ENCODE peak calls at places on chromosomes 16 and 17, in five cellular contexts. L is heart left ventricle, T is stomach, P is left ventricle myocardium inferior, Q is adrenal gland. E is an unnamed sample. For H3K4me1, the result is how much of the 10 kb centered on the place peaks cover.

GRCh38 chr16:85735225-85735722 is 15.6 kb downstream of the C16orf74 start:
- DNase-seq in L (no peak), T (peak), P (no peak), Q (no peak), E (peak)

GRCh38 chr17:19331553-19332245 is 30.8 kb downstream of the B9D1 start:
- DNase-seq in L (no peak), T (peak), P (no peak), Q (no peak), E (no peak)

GRCh38 chr16:10868562-10869469 is 8.2 kb upstream of the CIITA start:
- DNase-seq in L (peak), T (no peak), P (peak), Q (no peak), E (peak)

GRCh38 chr16:14050297-14051027 is 20.7 kb upstream of the MRTFB start:
- DNase-seq in L (no peak), T (no peak), P (no peak), Q (no peak), E (no peak)

GRCh38 chr17:80644588-80644987 is 100.0 kb downstream of the RPTOR start:
- DNase-seq in L (no peak), T (no peak), P (no peak), Q (no peak), E (no peak)

GRCh38 chr17:46982577-46982976 is 3.5 kb upstream of the RPRML start:
- DNase-seq in L (no peak), T (no peak), P (no peak), Q (no peak), E (no peak)

GRCh38 chr16:86089986-86090385 is 191.0 kb downstream of the IRF8 start:
- DNase-seq in L (no peak), T (no peak), P (no peak), Q (peak), E (peak)

GRCh38 chr17:20174588-20175265 is 165.6 kb downstream of the SPECC1 start:
- DNase-seq in L (no peak), T (peak), P (no peak), Q (peak), E (no peak)

GRCh38 chr16:49936791-49937190 is 80.9 kb upstream of the ZNF423 start:
- DNase-seq in L (no peak), T (no peak), P (no peak), Q (no peak), E (no peak)

GRCh38 chr17:73228748-73229236 is 32.9 kb downstream of the CPSF4L start:
- DNase-seq in L (peak), T (peak), P (peak), Q (peak), E (no peak)

GRCh38 chr17:34269969-34270368 is at the start of gene CCL7:
- DNase-seq in L (no peak), T (no peak), P (no peak), Q (no peak), E (no peak)

GRCh38 chr17:7997186-7997585 is 5.2 kb upstream of the GUCY2D start:
- DNase-seq in L (peak), T (peak), P (peak), Q (no peak), E (peak)

GRCh38 chr17:68006797-68007196 is 10.5 kb upstream of the C17orf58 start:
- DNase-seq in L (no peak), T (no peak), P (peak), Q (peak), E (peak)

GRCh38 chr16:86665319-86665675 is 86.9 kb downstream of the FOXL1 start:
- DNase-seq in L (no peak), T (no peak), P (no peak), Q (no peak), E (no peak)

GRCh38 chr16:89201467-89202377 is 1.4 kb upstream of the SLC22A31 start:
- DNase-seq in L (peak), T (peak), P (peak), Q (peak), E (peak)

GRCh38 chr16:11914759-11915643 is 755 bp downstream of the GSPT1 start:
- DNase-seq in L (peak), T (peak), P (peak), Q (peak), E (peak)

GRCh38 chr16:3027983-3028715 is 4.3 kb downstream of the THOC6 start:
- DNase-seq in L (peak), T (peak), P (peak), Q (peak), E (peak)

GRCh38 chr17:41966453-41967140 is at the start of gene CNP:
- DNase-seq in L (peak), T (peak), P (peak), Q (peak), E (peak)

GRCh38 chr17:41695954-41696720 is 7.5 kb downstream of the EIF1 start:
- DNase-seq in L (peak), T (peak), P (no peak), Q (peak), E (peak)

GRCh38 chr16:81997738-81998137 is 13.5 kb downstream of the SDR42E1 start:
- DNase-seq in L (no peak), T (no peak), P (no peak), Q (peak), E (no peak)

GRCh38 chr17:59838196-59838911 is 54.4 kb downstream of the TUBD1 start:
- DNase-seq in L (peak), T (no peak), P (no peak), Q (no peak), E (no peak)

GRCh38 chr17:35944151-35944550 is 638 bp upstream of the LYZL6 start:
- DNase-seq in L (no peak), T (no peak), P (no peak), Q (no peak), E (no peak)

GRCh38 chr16:3696425-3697218 is 20.7 kb downstream of the TRAP1 start:
- DNase-seq in L (no peak), T (peak), P (no peak), Q (no peak), E (no peak)

GRCh38 chr17:2396192-2396567 is 4.7 kb downstream of the MNT start:
- DNase-seq in L (no peak), T (no peak), P (no peak), Q (no peak), E (no peak)

GRCh38 chr16:73053379-73054130 is 5.6 kb upstream of the ZFHX3 start:
- DNase-seq in L (no peak), T (no peak), P (no peak), Q (no peak), E (no peak)
- H3K4me1 ChIP-seq in L (half or more), T (half or more), P (half or more), Q (half or more), E (half or more)

DNA sequence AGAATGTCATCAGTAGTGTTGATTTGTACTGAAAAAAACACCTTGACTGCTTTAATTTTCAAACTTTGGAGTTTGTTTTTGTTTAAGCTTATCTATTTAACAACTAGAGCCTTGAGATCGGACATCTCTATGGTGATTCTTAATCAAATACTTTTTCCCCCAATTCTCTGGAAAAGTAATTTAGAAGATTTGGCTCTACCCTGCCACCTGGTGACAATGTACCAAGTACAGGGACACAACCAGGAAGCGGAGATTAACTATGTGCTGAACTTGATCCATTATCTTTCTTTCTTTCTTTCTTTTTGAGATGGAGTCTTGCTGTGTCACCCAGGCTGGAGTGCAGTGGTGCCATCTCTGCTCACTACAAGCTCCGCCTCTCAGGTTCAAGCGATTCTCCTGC is 30.8 kb downstream of the USP43 start:
- DNase-seq in L (no peak), T (no peak), P (no peak), Q (no peak), E (no peak)
- TF ChIP-seq CTCF in L (no peak), T (no peak), P (peak), Q (no peak), E (no peak)

DNA sequence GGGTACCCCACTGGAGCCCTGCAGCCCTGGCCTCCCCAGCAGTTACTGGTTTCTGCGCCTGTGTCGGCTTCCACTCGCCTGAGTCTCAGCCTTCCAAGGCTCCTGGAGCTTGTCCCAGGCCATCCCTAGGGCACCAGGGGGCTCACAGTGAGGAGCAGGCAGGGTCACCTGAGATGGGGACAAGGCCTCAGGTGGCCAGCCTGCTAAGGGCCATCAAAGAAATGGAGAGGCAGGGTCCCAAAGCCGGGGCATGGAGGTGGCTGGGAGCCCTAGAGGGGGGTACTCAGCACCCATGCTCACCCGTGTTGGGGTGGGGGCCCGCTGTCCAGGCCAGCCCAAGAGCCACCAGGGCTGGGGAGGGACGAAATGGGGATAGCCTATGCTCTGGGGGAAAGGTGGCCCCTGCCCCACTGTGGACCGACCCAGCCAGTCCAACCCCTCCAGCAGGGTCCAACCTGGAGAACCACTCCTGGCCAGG is 1.3 kb downstream of the FASN start:
- DNase-seq in L (no peak), T (no peak), P (no peak), Q (no peak), E (no peak)
- H3K4me1 ChIP-seq in L (under half), T (half or more), P (under half), Q (under half), E (under half)

GRCh38 chr16:84340305-84341040 is 27.9 kb upstream of the ATP2C2 start:
- DNase-seq in L (no peak), T (no peak), P (no peak), Q (no peak), E (no peak)
- TF ChIP-seq CTCF in L (no peak), T (no peak), P (no peak), Q (no peak), E (no peak)

GRCh38 chr17:11035681-11036080 is 197.8 kb upstream of the PIRT start:
- DNase-seq in L (no peak), T (no peak), P (no peak), Q (no peak), E (no peak)

GRCh38 chr17:11039342-11039741 is 201.5 kb upstream of the PIRT start:
- DNase-seq in L (no peak), T (no peak), P (no peak), Q (no peak), E (no peak)
- H3K4me1 ChIP-seq in L (under half), T (under half), P (under half), Q (under half), E (under half)